ENCODE peak calls at places on chromosomes 3 and 15, in seven cellular contexts. One of them, this sample, is unnamed.

GRCh38 chr3:43076857-43077256 is 29.0 kb downstream of the POMGNT2 start:
- DNase-seq in ovary: peak; percentile 84
- DNase-seq in WERI-Rb-1: no peak
- DNase-seq in CD8-positive, alpha-beta T cell: no peak
- DNase-seq in pancreas: no peak
- DNase-seq in heart left ventricle: no peak
- DNase-seq in IMR-90: no peak
- DNase-seq in this sample: no peak

GRCh38 chr3:71310595-71311319 is 272.8 kb downstream of the FOXP1 start:
- DNase-seq in ovary: peak; percentile 54
- DNase-seq in WERI-Rb-1: no peak
- DNase-seq in CD8-positive, alpha-beta T cell: no peak
- DNase-seq in pancreas: no peak
- DNase-seq in heart left ventricle: peak; percentile 64
- DNase-seq in IMR-90: peak; percentile 55
- DNase-seq in this sample: peak; percentile 58

GRCh38 chr15:98799461-98799971 is 151.2 kb downstream of the IGF1R start:
- DNase-seq in ovary: no peak
- DNase-seq in WERI-Rb-1: peak; percentile 59
- DNase-seq in CD8-positive, alpha-beta T cell: no peak
- DNase-seq in pancreas: no peak
- DNase-seq in heart left ventricle: no peak
- DNase-seq in IMR-90: peak; percentile 8
- DNase-seq in this sample: no peak

GRCh38 chr3:24521306-24522154 is 26.9 kb upstream of the THRB start:
- DNase-seq in ovary: peak; percentile 68
- DNase-seq in WERI-Rb-1: peak; percentile 58
- DNase-seq in CD8-positive, alpha-beta T cell: no peak
- DNase-seq in pancreas: peak; percentile 61
- DNase-seq in heart left ventricle: peak; percentile 68
- DNase-seq in IMR-90: no peak
- DNase-seq in this sample: peak; percentile 77

GRCh38 chr3:126672741-126673140 is 17.8 kb upstream of the TXNRD3 start:
- DNase-seq in ovary: no peak
- DNase-seq in WERI-Rb-1: no peak
- DNase-seq in CD8-positive, alpha-beta T cell: no peak
- DNase-seq in pancreas: no peak
- DNase-seq in heart left ventricle: no peak
- DNase-seq in IMR-90: no peak
- DNase-seq in this sample: no peak

GRCh38 chr3:30893678-30894325 is 659 bp downstream of the GADL1 start:
- DNase-seq in ovary: no peak
- DNase-seq in WERI-Rb-1: no peak
- DNase-seq in CD8-positive, alpha-beta T cell: no peak
- DNase-seq in pancreas: no peak
- DNase-seq in heart left ventricle: no peak
- DNase-seq in IMR-90: no peak
- DNase-seq in this sample: no peak

GRCh38 chr3:88957751-88958452 is 149.5 kb upstream of the EPHA3 start:
- DNase-seq in ovary: no peak
- DNase-seq in WERI-Rb-1: no peak
- DNase-seq in CD8-positive, alpha-beta T cell: no peak
- DNase-seq in pancreas: no peak
- DNase-seq in heart left ventricle: no peak
- DNase-seq in IMR-90: peak; percentile 82
- DNase-seq in this sample: no peak

GRCh38 chr15:57323806-57324589 is 52.3 kb upstream of the CGNL1 start:
- DNase-seq in ovary: no peak
- DNase-seq in WERI-Rb-1: peak; percentile 57
- DNase-seq in CD8-positive, alpha-beta T cell: no peak
- DNase-seq in pancreas: no peak
- DNase-seq in heart left ventricle: no peak
- DNase-seq in IMR-90: peak; percentile 60
- DNase-seq in this sample: no peak

GRCh38 chr3:134592806-134593205 is 58.0 kb downstream of the KY start:
- DNase-seq in ovary: no peak
- DNase-seq in WERI-Rb-1: no peak
- DNase-seq in CD8-positive, alpha-beta T cell: no peak
- DNase-seq in pancreas: no peak
- DNase-seq in heart left ventricle: no peak
- DNase-seq in IMR-90: no peak
- DNase-seq in this sample: no peak

GRCh38 chr15:72423256-72423655 is 25.2 kb downstream of the TMEM202 start:
- DNase-seq in ovary: no peak
- DNase-seq in WERI-Rb-1: no peak
- DNase-seq in CD8-positive, alpha-beta T cell: no peak
- DNase-seq in pancreas: no peak
- DNase-seq in heart left ventricle: no peak
- DNase-seq in IMR-90: no peak
- DNase-seq in this sample: no peak

GRCh38 chr3:143810866-143811265 is 37.4 kb downstream of the SLC9A9 start:
- DNase-seq in ovary: no peak
- DNase-seq in WERI-Rb-1: no peak
- DNase-seq in CD8-positive, alpha-beta T cell: no peak
- DNase-seq in pancreas: no peak
- DNase-seq in heart left ventricle: no peak
- DNase-seq in IMR-90: no peak
- DNase-seq in this sample: no peak

GRCh38 chr15:73727330-73728018 is 25.7 kb downstream of the INSYN1 start:
- DNase-seq in ovary: no peak
- DNase-seq in WERI-Rb-1: no peak
- DNase-seq in CD8-positive, alpha-beta T cell: no peak
- DNase-seq in pancreas: no peak
- DNase-seq in heart left ventricle: peak; percentile 68
- DNase-seq in IMR-90: peak; percentile 90
- DNase-seq in this sample: no peak

GRCh38 chr3:157586293-157586692 is 83.1 kb upstream of the VEPH1 start:
- DNase-seq in ovary: no peak
- DNase-seq in WERI-Rb-1: no peak
- DNase-seq in CD8-positive, alpha-beta T cell: no peak
- DNase-seq in pancreas: no peak
- DNase-seq in heart left ventricle: no peak
- DNase-seq in IMR-90: no peak
- DNase-seq in this sample: no peak

GRCh38 chr3:148924572-148924971 is 59.5 kb downstream of the CPA3 start:
- DNase-seq in ovary: no peak
- DNase-seq in WERI-Rb-1: no peak
- DNase-seq in CD8-positive, alpha-beta T cell: no peak
- DNase-seq in pancreas: no peak
- DNase-seq in heart left ventricle: no peak
- DNase-seq in IMR-90: peak; percentile 71
- DNase-seq in this sample: no peak

GRCh38 chr3:71723452-71724170 is 1.6 kb downstream of the EIF4E3 start:
- DNase-seq in ovary: no peak
- DNase-seq in WERI-Rb-1: no peak
- DNase-seq in CD8-positive, alpha-beta T cell: no peak
- DNase-seq in pancreas: no peak
- DNase-seq in heart left ventricle: no peak
- DNase-seq in IMR-90: no peak
- DNase-seq in this sample: no peak

GRCh38 chr3:46566040-46566631 is at the start of gene LRRC2:
- DNase-seq in ovary: peak; percentile 79
- DNase-seq in WERI-Rb-1: peak; percentile 12
- DNase-seq in CD8-positive, alpha-beta T cell: no peak
- DNase-seq in pancreas: peak; percentile 41
- DNase-seq in heart left ventricle: peak; percentile 81
- DNase-seq in IMR-90: peak; percentile 76
- DNase-seq in this sample: no peak

GRCh38 chr3:45010718-45011355 is 15.3 kb upstream of the CLEC3B start:
- DNase-seq in ovary: no peak
- DNase-seq in WERI-Rb-1: no peak
- DNase-seq in CD8-positive, alpha-beta T cell: no peak
- DNase-seq in pancreas: no peak
- DNase-seq in heart left ventricle: no peak
- DNase-seq in IMR-90: peak; percentile 67
- DNase-seq in this sample: no peak

GRCh38 chr15:74402873-74403589 is 30.7 kb downstream of the SEMA7A start:
- DNase-seq in ovary: no peak
- DNase-seq in WERI-Rb-1: no peak
- DNase-seq in CD8-positive, alpha-beta T cell: no peak
- DNase-seq in pancreas: no peak
- DNase-seq in heart left ventricle: no peak
- DNase-seq in IMR-90: no peak
- DNase-seq in this sample: no peak

GRCh38 chr15:32685576-32685975 is 32.2 kb upstream of the GREM1 start:
- DNase-seq in ovary: no peak
- DNase-seq in WERI-Rb-1: no peak
- DNase-seq in CD8-positive, alpha-beta T cell: no peak
- DNase-seq in pancreas: no peak
- DNase-seq in heart left ventricle: no peak
- DNase-seq in IMR-90: peak; percentile 54
- DNase-seq in this sample: no peak

GRCh38 chr3:194852836-194853508 is 167.3 kb downstream of the FAM43A start:
- DNase-seq in ovary: no peak
- DNase-seq in WERI-Rb-1: no peak
- DNase-seq in CD8-positive, alpha-beta T cell: no peak
- DNase-seq in pancreas: no peak
- DNase-seq in heart left ventricle: no peak
- DNase-seq in IMR-90: no peak
- DNase-seq in this sample: no peak

GRCh38 chr3:136457793-136458192 is 207.7 kb downstream of the PCCB start:
- DNase-seq in ovary: no peak
- DNase-seq in WERI-Rb-1: no peak
- DNase-seq in CD8-positive, alpha-beta T cell: no peak
- DNase-seq in pancreas: no peak
- DNase-seq in heart left ventricle: no peak
- DNase-seq in IMR-90: no peak
- DNase-seq in this sample: no peak
- H3K9me3 ChIP-seq in ovary: peaks cover 9% of the 10 kb centered on the region
- H3K9me3 ChIP-seq in WERI-Rb-1: peaks cover 13% of the 10 kb centered on the region
- H3K9me3 ChIP-seq in CD8-positive, alpha-beta T cell: peaks cover 19% of the 10 kb centered on the region
- H3K9me3 ChIP-seq in pancreas: peaks cover 16% of the 10 kb centered on the region
- H3K9me3 ChIP-seq in heart left ventricle: peaks cover 34% of the 10 kb centered on the region
- H3K9me3 ChIP-seq in IMR-90: peaks cover 28% of the 10 kb centered on the region
- H3K9me3 ChIP-seq in this sample: no peaks in the 10 kb centered on the region

DNA sequence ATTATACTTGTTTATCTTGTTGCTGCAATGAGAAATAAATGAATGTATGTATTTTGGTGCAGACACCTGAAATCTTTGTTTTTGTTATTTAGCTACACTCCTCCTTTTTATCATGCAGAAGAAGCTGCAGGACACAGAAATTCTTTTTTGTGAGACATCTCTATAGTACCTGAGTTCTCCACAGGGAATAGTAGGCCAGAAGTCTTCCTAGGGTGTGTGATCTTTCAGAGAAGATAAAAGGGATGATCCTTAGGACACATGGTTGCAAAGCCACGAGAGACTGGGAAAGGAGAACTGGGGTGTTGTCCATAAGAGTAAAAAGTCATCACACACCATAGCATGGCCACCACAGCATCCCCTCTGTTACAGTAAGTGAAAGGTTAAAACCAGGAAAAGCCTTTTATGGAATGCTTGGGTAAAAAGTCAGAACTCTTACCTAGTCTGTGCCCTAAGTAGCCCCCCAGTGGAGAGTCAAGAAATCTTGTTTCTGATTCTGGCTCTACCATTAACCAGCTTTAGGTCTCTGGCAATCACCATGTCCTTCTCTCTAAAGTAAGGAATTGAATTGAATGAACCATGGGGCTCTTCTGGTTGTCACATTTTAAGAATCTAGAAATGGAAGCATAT is 31.9 kb upstream of the ADGRG7 start:
- DNase-seq in ovary: no peak
- DNase-seq in WERI-Rb-1: no peak
- DNase-seq in CD8-positive, alpha-beta T cell: no peak
- DNase-seq in pancreas: no peak
- DNase-seq in heart left ventricle: no peak
- DNase-seq in IMR-90: no peak
- DNase-seq in this sample: no peak
- H3K9me3 ChIP-seq in ovary: no peaks in the 10 kb centered on the region
- H3K9me3 ChIP-seq in WERI-Rb-1: no peaks in the 10 kb centered on the region
- H3K9me3 ChIP-seq in CD8-positive, alpha-beta T cell: no peaks in the 10 kb centered on the region
- H3K9me3 ChIP-seq in pancreas: no peaks in the 10 kb centered on the region
- H3K9me3 ChIP-seq in heart left ventricle: no peaks in the 10 kb centered on the region
- H3K9me3 ChIP-seq in IMR-90: no peaks in the 10 kb centered on the region
- H3K9me3 ChIP-seq in this sample: no peaks in the 10 kb centered on the region

GRCh38 chr15:25378501-25378901 is 60.3 kb downstream of the UBE3A start:
- DNase-seq in ovary: no peak
- DNase-seq in WERI-Rb-1: no peak
- DNase-seq in CD8-positive, alpha-beta T cell: no peak
- DNase-seq in pancreas: no peak
- DNase-seq in heart left ventricle: no peak
- DNase-seq in IMR-90: peak; percentile 31
- DNase-seq in this sample: no peak
- H3K9me3 ChIP-seq in ovary: peaks cover 3% of the 10 kb centered on the region
- H3K9me3 ChIP-seq in WERI-Rb-1: no peaks in the 10 kb centered on the region
- H3K9me3 ChIP-seq in CD8-positive, alpha-beta T cell: no peaks in the 10 kb centered on the region
- H3K9me3 ChIP-seq in pancreas: no peaks in the 10 kb centered on the region
- H3K9me3 ChIP-seq in heart left ventricle: no peaks in the 10 kb centered on the region
- H3K9me3 ChIP-seq in IMR-90: no peaks in the 10 kb centered on the region
- H3K9me3 ChIP-seq in this sample: no peaks in the 10 kb centered on the region

GRCh38 chr15:25247418-25248030 is 191.3 kb downstream of the UBE3A start:
- DNase-seq in ovary: peak; percentile 7
- DNase-seq in WERI-Rb-1: no peak
- DNase-seq in CD8-positive, alpha-beta T cell: no peak
- DNase-seq in pancreas: no peak
- DNase-seq in heart left ventricle: peak; percentile 13
- DNase-seq in IMR-90: no peak
- DNase-seq in this sample: peak; percentile 9

GRCh38 chr15:25250011-25250596 is 188.7 kb downstream of the UBE3A start:
- DNase-seq in ovary: peak; percentile 17
- DNase-seq in WERI-Rb-1: no peak
- DNase-seq in CD8-positive, alpha-beta T cell: no peak
- DNase-seq in pancreas: peak; percentile 4
- DNase-seq in heart left ventricle: no peak
- DNase-seq in IMR-90: no peak
- DNase-seq in this sample: peak; percentile 29

GRCh38 chr15:25249236-25250010 is 189.4 kb downstream of the UBE3A start:
- DNase-seq in ovary: peak; percentile 6
- DNase-seq in WERI-Rb-1: no peak
- DNase-seq in CD8-positive, alpha-beta T cell: no peak
- DNase-seq in pancreas: peak; percentile 5
- DNase-seq in heart left ventricle: peak; percentile 13
- DNase-seq in IMR-90: no peak
- DNase-seq in this sample: peak; percentile 24

GRCh38 chr15:25246641-25247417 is 192.0 kb downstream of the UBE3A start:
- DNase-seq in ovary: peak; percentile 17
- DNase-seq in WERI-Rb-1: peak; percentile 2
- DNase-seq in CD8-positive, alpha-beta T cell: no peak
- DNase-seq in pancreas: peak; percentile 7
- DNase-seq in heart left ventricle: peak; percentile 18
- DNase-seq in IMR-90: no peak
- DNase-seq in this sample: peak; percentile 25

DNA sequence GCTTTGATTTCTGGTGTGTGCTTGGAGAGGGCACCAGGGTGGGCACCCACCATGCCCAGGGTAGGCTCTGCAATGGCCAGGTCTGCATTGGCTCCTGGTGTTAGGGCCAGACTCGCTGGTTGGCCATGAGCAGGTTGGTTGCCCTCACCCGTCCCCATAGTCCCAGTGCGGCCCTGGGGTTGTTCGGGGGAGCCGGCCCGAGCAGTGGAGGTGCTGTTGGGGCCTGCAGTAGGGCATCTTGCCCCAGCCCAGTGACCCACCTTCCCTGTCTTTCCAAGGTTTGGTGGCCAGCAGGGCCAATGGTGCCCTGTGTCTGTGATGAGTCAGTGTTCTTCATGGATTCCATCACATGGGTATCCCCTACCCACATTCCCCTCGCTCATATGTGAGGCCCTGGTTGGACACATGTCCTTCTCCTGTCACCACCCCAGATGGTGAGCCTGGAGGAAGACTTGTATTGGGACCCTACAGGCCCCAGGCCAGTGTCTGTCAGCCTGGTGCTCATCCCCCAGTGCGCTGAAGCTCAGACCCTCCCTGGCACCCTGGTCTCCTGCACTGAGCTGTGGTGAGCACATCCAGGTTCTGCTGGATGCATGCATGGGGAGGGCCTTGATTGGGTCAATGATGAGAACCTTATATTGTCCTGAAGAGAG is 190.1 kb downstream of the UBE3A start:
- DNase-seq in ovary: peak; percentile 12
- DNase-seq in WERI-Rb-1: no peak
- DNase-seq in CD8-positive, alpha-beta T cell: no peak
- DNase-seq in pancreas: peak; percentile 11
- DNase-seq in heart left ventricle: peak; percentile 11
- DNase-seq in IMR-90: no peak
- DNase-seq in this sample: peak; percentile 51
- H3K9me3 ChIP-seq in ovary: peaks cover 8% of the 10 kb centered on the region
- H3K9me3 ChIP-seq in WERI-Rb-1: peaks cover 8% of the 10 kb centered on the region
- H3K9me3 ChIP-seq in CD8-positive, alpha-beta T cell: no peaks in the 10 kb centered on the region
- H3K9me3 ChIP-seq in pancreas: no peaks in the 10 kb centered on the region
- H3K9me3 ChIP-seq in heart left ventricle: no peaks in the 10 kb centered on the region
- H3K9me3 ChIP-seq in IMR-90: peaks cover 59% of the 10 kb centered on the region
- H3K9me3 ChIP-seq in this sample: peaks cover 8% of the 10 kb centered on the region

This sample was measured in aorta.